ENCODE peak calls at places on chromosomes 11 and 22, in six cellular contexts. F is putamen, Q is LoVo, D is B cell, J is BE2C, V is sciatic nerve. P is an unnamed sample.

GRCh38 chr22:23678133-23678532 is 12.7 kb upstream of the RGL4 start:
- DNase-seq in F (no peak), Q (no peak), D (no peak), J (no peak), V (no peak), P (peak; percentile 17)

GRCh38 chr11:124739479-124740276 is at the start of gene NRGN:
- DNase-seq in F (peak; percentile 80), Q (peak; percentile 86), D (peak; percentile 88), J (peak; percentile 96), V (peak; percentile 92), P (peak; percentile 96)

GRCh38 chr11:6599884-6600390 is 3.5 kb downstream of the RRP8 start:
- DNase-seq in F (no peak), Q (no peak), D (no peak), J (no peak), V (no peak), P (peak; percentile 37)

GRCh38 chr11:8806974-8807373 is 104.0 kb upstream of the AKIP1 start:
- DNase-seq in F (no peak), Q (no peak), D (no peak), J (no peak), V (no peak), P (no peak)

GRCh38 chr11:720017-720641 is 14.1 kb downstream of the EPS8L2 start:
- DNase-seq in F (no peak), Q (no peak), D (no peak), J (no peak), V (peak; percentile 63), P (no peak)

GRCh38 chr11:58742981-58743880 is 11.5 kb upstream of the GLYAT start:
- DNase-seq in F (no peak), Q (no peak), D (no peak), J (no peak), V (no peak), P (no peak)

GRCh38 chr11:113014731-113015455 is 53.7 kb downstream of the NCAM1 start:
- DNase-seq in F (no peak), Q (no peak), D (no peak), J (peak; percentile 87), V (no peak), P (no peak)

GRCh38 chr22:42277988-42278776 is 7.7 kb upstream of the TCF20 start:
- DNase-seq in F (no peak), Q (no peak), D (no peak), J (peak; percentile 80), V (peak; percentile 60), P (no peak)

GRCh38 chr11:2270322-2271076 is at the start of gene ASCL2:
- DNase-seq in F (no peak), Q (no peak), D (peak; percentile 37), J (no peak), V (peak; percentile 61), P (peak; percentile 68)

GRCh38 chr11:267491-267994 is 10.7 kb upstream of the NLRP6 start:
- DNase-seq in F (no peak), Q (peak; percentile 47), D (peak; percentile 75), J (no peak), V (peak; percentile 88), P (peak; percentile 85)

GRCh38 chr11:130194241-130195023 is 34.9 kb downstream of the ST14 start:
- DNase-seq in F (no peak), Q (no peak), D (no peak), J (no peak), V (no peak), P (no peak)

GRCh38 chr11:120511804-120512726 is 517 bp downstream of the GRIK4 start:
- DNase-seq in F (no peak), Q (no peak), D (peak; percentile 14), J (no peak), V (peak; percentile 59), P (peak; percentile 65)

GRCh38 chr11:45924036-45924915 is 1.8 kb downstream of the LARGE2 start:
- DNase-seq in F (no peak), Q (no peak), D (peak; percentile 26), J (no peak), V (peak; percentile 54), P (peak; percentile 60)

GRCh38 chr11:32316846-32317525 is 118.4 kb downstream of the WT1 start:
- DNase-seq in F (no peak), Q (no peak), D (no peak), J (no peak), V (no peak), P (no peak)

GRCh38 chr11:78310500-78310909 is 107.1 kb downstream of the GAB2 start:
- DNase-seq in F (no peak), Q (peak; percentile 5), D (peak; percentile 23), J (no peak), V (peak; percentile 64), P (peak; percentile 36)

GRCh38 chr11:637593-638507 is 781 bp downstream of the DRD4 start:
- DNase-seq in F (no peak), Q (no peak), D (no peak), J (no peak), V (no peak), P (no peak)

GRCh38 chr11:125201525-125202121 is 37.1 kb downstream of the PKNOX2 start:
- DNase-seq in F (no peak), Q (no peak), D (no peak), J (no peak), V (no peak), P (peak; percentile 32)

GRCh38 chr11:47524200-47524874 is 28.6 kb downstream of the CELF1 start:
- DNase-seq in F (peak; percentile 71), Q (no peak), D (no peak), J (peak; percentile 10), V (no peak), P (no peak)

GRCh38 chr11:11567862-11568650 is 53.7 kb downstream of the GALNT18 start:
- DNase-seq in F (no peak), Q (no peak), D (no peak), J (no peak), V (no peak), P (no peak)

GRCh38 chr11:125949271-125950177 is 3.7 kb downstream of the VSIG10L2 start:
- DNase-seq in F (no peak), Q (no peak), D (no peak), J (no peak), V (no peak), P (no peak)

GRCh38 chr11:124167852-124168251 is 15.3 kb upstream of the OR10D3 start:
- DNase-seq in F (no peak), Q (no peak), D (no peak), J (no peak), V (no peak), P (no peak)

GRCh38 chr11:46392421-46393230 is 1.1 kb upstream of the CHRM4 start:
- DNase-seq in F (peak; percentile 64), Q (peak; percentile 87), D (peak; percentile 86), J (no peak), V (peak; percentile 91), P (peak; percentile 93)

GRCh38 chr11:92628401-92629292 is 340.8 kb upstream of the MTNR1B start:
- DNase-seq in F (no peak), Q (no peak), D (no peak), J (no peak), V (no peak), P (no peak)

GRCh38 chr11:76600124-76600655 is 70.4 kb downstream of the LRRC32 start:
- DNase-seq in F (no peak), Q (no peak), D (no peak), J (no peak), V (no peak), P (no peak)